ENCODE peak calls at places on chromosomes 6 and 20, in nine cellular contexts. One of them, this sample, is unnamed.

GRCh38 chr6:108581237-108581931 is 20.7 kb downstream of the FOXO3 start:
- DNase-seq in A673: peak
- DNase-seq in DMS79 treated with DMSO at 0.1 percent for 48 hours: no peak
- DNase-seq in epithelial cell of proximal tubule: no peak
- DNase-seq in thoracic aorta: no peak
- DNase-seq in GM19239: no peak
- DNase-seq in mucosa of gallbladder: no peak
- DNase-seq in GM23248: peak
- DNase-seq in NCI-H774: no peak
- DNase-seq in this sample: peak

GRCh38 chr6:14250573-14250972 is 133.0 kb downstream of the CD83 start:
- DNase-seq in A673: no peak
- DNase-seq in DMS79 treated with DMSO at 0.1 percent for 48 hours: no peak
- DNase-seq in epithelial cell of proximal tubule: no peak
- DNase-seq in thoracic aorta: no peak
- DNase-seq in GM19239: no peak
- DNase-seq in mucosa of gallbladder: no peak
- DNase-seq in GM23248: no peak
- DNase-seq in NCI-H774: no peak
- DNase-seq in this sample: no peak

GRCh38 chr20:49866051-49866450 is 49.3 kb downstream of the SPATA2 start:
- DNase-seq in A673: no peak
- DNase-seq in DMS79 treated with DMSO at 0.1 percent for 48 hours: no peak
- DNase-seq in epithelial cell of proximal tubule: no peak
- DNase-seq in thoracic aorta: no peak
- DNase-seq in GM19239: no peak
- DNase-seq in mucosa of gallbladder: no peak
- DNase-seq in GM23248: peak
- DNase-seq in NCI-H774: no peak
- DNase-seq in this sample: no peak

GRCh38 chr20:36297656-36298055 is 8.5 kb upstream of the DLGAP4 start:
- DNase-seq in A673: no peak
- DNase-seq in DMS79 treated with DMSO at 0.1 percent for 48 hours: no peak
- DNase-seq in epithelial cell of proximal tubule: no peak
- DNase-seq in thoracic aorta: no peak
- DNase-seq in GM19239: no peak
- DNase-seq in mucosa of gallbladder: no peak
- DNase-seq in GM23248: no peak
- DNase-seq in NCI-H774: no peak
- DNase-seq in this sample: no peak

GRCh38 chr20:36273414-36274247 is 32.5 kb upstream of the DLGAP4 start:
- DNase-seq in A673: peak
- DNase-seq in DMS79 treated with DMSO at 0.1 percent for 48 hours: no peak
- DNase-seq in epithelial cell of proximal tubule: no peak
- DNase-seq in thoracic aorta: no peak
- DNase-seq in GM19239: no peak
- DNase-seq in mucosa of gallbladder: no peak
- DNase-seq in GM23248: peak
- DNase-seq in NCI-H774: no peak
- DNase-seq in this sample: peak

GRCh38 chr6:90296346-90297123 is at the start of gene BACH2:
- DNase-seq in A673: peak
- DNase-seq in DMS79 treated with DMSO at 0.1 percent for 48 hours: peak
- DNase-seq in epithelial cell of proximal tubule: no peak
- DNase-seq in thoracic aorta: peak
- DNase-seq in GM19239: no peak
- DNase-seq in mucosa of gallbladder: peak
- DNase-seq in GM23248: peak
- DNase-seq in NCI-H774: peak
- DNase-seq in this sample: peak

GRCh38 chr6:158772851-158773371 is 46.3 kb downstream of the EZR start:
- DNase-seq in A673: no peak
- DNase-seq in DMS79 treated with DMSO at 0.1 percent for 48 hours: no peak
- DNase-seq in epithelial cell of proximal tubule: no peak
- DNase-seq in thoracic aorta: no peak
- DNase-seq in GM19239: no peak
- DNase-seq in mucosa of gallbladder: no peak
- DNase-seq in GM23248: peak
- DNase-seq in NCI-H774: no peak
- DNase-seq in this sample: peak

GRCh38 chr6:44932651-44933091 is 395.5 kb upstream of the RUNX2 start:
- DNase-seq in A673: no peak
- DNase-seq in DMS79 treated with DMSO at 0.1 percent for 48 hours: no peak
- DNase-seq in epithelial cell of proximal tubule: no peak
- DNase-seq in thoracic aorta: no peak
- DNase-seq in GM19239: no peak
- DNase-seq in mucosa of gallbladder: no peak
- DNase-seq in GM23248: no peak
- DNase-seq in NCI-H774: no peak
- DNase-seq in this sample: no peak

GRCh38 chr20:5000263-5001173 is 792 bp downstream of the SLC23A2 start:
- DNase-seq in A673: no peak
- DNase-seq in DMS79 treated with DMSO at 0.1 percent for 48 hours: no peak
- DNase-seq in epithelial cell of proximal tubule: no peak
- DNase-seq in thoracic aorta: no peak
- DNase-seq in GM19239: peak
- DNase-seq in mucosa of gallbladder: peak
- DNase-seq in GM23248: peak
- DNase-seq in NCI-H774: peak
- DNase-seq in this sample: no peak

GRCh38 chr6:138805431-138805830 is 9.5 kb downstream of the ECT2L start:
- DNase-seq in A673: peak
- DNase-seq in DMS79 treated with DMSO at 0.1 percent for 48 hours: no peak
- DNase-seq in epithelial cell of proximal tubule: no peak
- DNase-seq in thoracic aorta: no peak
- DNase-seq in GM19239: no peak
- DNase-seq in mucosa of gallbladder: no peak
- DNase-seq in GM23248: peak
- DNase-seq in NCI-H774: no peak
- DNase-seq in this sample: no peak

GRCh38 chr6:107668826-107669474 is 155.2 kb downstream of the SCML4 start:
- DNase-seq in A673: no peak
- DNase-seq in DMS79 treated with DMSO at 0.1 percent for 48 hours: no peak
- DNase-seq in epithelial cell of proximal tubule: no peak
- DNase-seq in thoracic aorta: no peak
- DNase-seq in GM19239: peak
- DNase-seq in mucosa of gallbladder: no peak
- DNase-seq in GM23248: no peak
- DNase-seq in NCI-H774: no peak
- DNase-seq in this sample: no peak

GRCh38 chr20:22511943-22512910 is 72.1 kb downstream of the FOXA2 start:
- DNase-seq in A673: no peak
- DNase-seq in DMS79 treated with DMSO at 0.1 percent for 48 hours: no peak
- DNase-seq in epithelial cell of proximal tubule: no peak
- DNase-seq in thoracic aorta: no peak
- DNase-seq in GM19239: no peak
- DNase-seq in mucosa of gallbladder: peak
- DNase-seq in GM23248: no peak
- DNase-seq in NCI-H774: peak
- DNase-seq in this sample: no peak

GRCh38 chr6:32152414-32153251 is 894 bp upstream of the PRRT1 start:
- DNase-seq in A673: no peak
- DNase-seq in DMS79 treated with DMSO at 0.1 percent for 48 hours: peak
- DNase-seq in epithelial cell of proximal tubule: no peak
- DNase-seq in thoracic aorta: no peak
- DNase-seq in GM19239: no peak
- DNase-seq in mucosa of gallbladder: no peak
- DNase-seq in GM23248: peak
- DNase-seq in NCI-H774: no peak
- DNase-seq in this sample: peak

GRCh38 chr6:90429713-90430112 is 133.1 kb upstream of the BACH2 start:
- DNase-seq in A673: no peak
- DNase-seq in DMS79 treated with DMSO at 0.1 percent for 48 hours: peak
- DNase-seq in epithelial cell of proximal tubule: no peak
- DNase-seq in thoracic aorta: no peak
- DNase-seq in GM19239: no peak
- DNase-seq in mucosa of gallbladder: no peak
- DNase-seq in GM23248: no peak
- DNase-seq in NCI-H774: no peak
- DNase-seq in this sample: no peak

GRCh38 chr6:138692978-138693909 is 80.3 kb upstream of the CCDC28A start:
- DNase-seq in A673: peak
- DNase-seq in DMS79 treated with DMSO at 0.1 percent for 48 hours: peak
- DNase-seq in epithelial cell of proximal tubule: no peak
- DNase-seq in thoracic aorta: no peak
- DNase-seq in GM19239: peak
- DNase-seq in mucosa of gallbladder: peak
- DNase-seq in GM23248: peak
- DNase-seq in NCI-H774: peak
- DNase-seq in this sample: peak

GRCh38 chr6:113411006-113411405 is 446.1 kb upstream of the MARCKS start:
- DNase-seq in A673: no peak
- DNase-seq in DMS79 treated with DMSO at 0.1 percent for 48 hours: no peak
- DNase-seq in epithelial cell of proximal tubule: no peak
- DNase-seq in thoracic aorta: no peak
- DNase-seq in GM19239: no peak
- DNase-seq in mucosa of gallbladder: no peak
- DNase-seq in GM23248: peak
- DNase-seq in NCI-H774: no peak
- DNase-seq in this sample: no peak

GRCh38 chr6:164243949-164244348 is 829.4 kb downstream of the QKI start:
- DNase-seq in A673: no peak
- DNase-seq in DMS79 treated with DMSO at 0.1 percent for 48 hours: no peak
- DNase-seq in epithelial cell of proximal tubule: no peak
- DNase-seq in thoracic aorta: no peak
- DNase-seq in GM19239: no peak
- DNase-seq in mucosa of gallbladder: no peak
- DNase-seq in GM23248: no peak
- DNase-seq in NCI-H774: no peak
- DNase-seq in this sample: no peak

GRCh38 chr20:37349517-37350491 is 3.9 kb downstream of the SRC start:
- DNase-seq in A673: peak
- DNase-seq in DMS79 treated with DMSO at 0.1 percent for 48 hours: no peak
- DNase-seq in epithelial cell of proximal tubule: no peak
- DNase-seq in thoracic aorta: no peak
- DNase-seq in GM19239: no peak
- DNase-seq in mucosa of gallbladder: no peak
- DNase-seq in GM23248: peak
- DNase-seq in NCI-H774: no peak
- DNase-seq in this sample: peak

GRCh38 chr6:143984670-143985069 is 23.4 kb downstream of the PLAGL1 start:
- DNase-seq in A673: no peak
- DNase-seq in DMS79 treated with DMSO at 0.1 percent for 48 hours: no peak
- DNase-seq in epithelial cell of proximal tubule: no peak
- DNase-seq in thoracic aorta: no peak
- DNase-seq in GM19239: no peak
- DNase-seq in mucosa of gallbladder: no peak
- DNase-seq in GM23248: no peak
- DNase-seq in NCI-H774: no peak
- DNase-seq in this sample: no peak

GRCh38 chr6:55706048-55706447 is 127.1 kb upstream of the HMGCLL1 start:
- DNase-seq in A673: no peak
- DNase-seq in DMS79 treated with DMSO at 0.1 percent for 48 hours: no peak
- DNase-seq in epithelial cell of proximal tubule: no peak
- DNase-seq in thoracic aorta: no peak
- DNase-seq in GM19239: no peak
- DNase-seq in mucosa of gallbladder: no peak
- DNase-seq in GM23248: no peak
- DNase-seq in NCI-H774: no peak
- DNase-seq in this sample: no peak

GRCh38 chr6:33672808-33673207 is 38.7 kb downstream of the UQCC2 start:
- DNase-seq in A673: peak
- DNase-seq in DMS79 treated with DMSO at 0.1 percent for 48 hours: no peak
- DNase-seq in epithelial cell of proximal tubule: peak
- DNase-seq in thoracic aorta: peak
- DNase-seq in GM19239: no peak
- DNase-seq in mucosa of gallbladder: peak
- DNase-seq in GM23248: peak
- DNase-seq in NCI-H774: no peak
- DNase-seq in this sample: peak

GRCh38 chr6:10112871-10113584 is 301.8 kb downstream of the TFAP2A start:
- DNase-seq in A673: no peak
- DNase-seq in DMS79 treated with DMSO at 0.1 percent for 48 hours: no peak
- DNase-seq in epithelial cell of proximal tubule: no peak
- DNase-seq in thoracic aorta: no peak
- DNase-seq in GM19239: no peak
- DNase-seq in mucosa of gallbladder: no peak
- DNase-seq in GM23248: no peak
- DNase-seq in NCI-H774: no peak
- DNase-seq in this sample: no peak

GRCh38 chr6:16496982-16497823 is 258.8 kb downstream of the GMPR start:
- DNase-seq in A673: peak
- DNase-seq in DMS79 treated with DMSO at 0.1 percent for 48 hours: no peak
- DNase-seq in epithelial cell of proximal tubule: no peak
- DNase-seq in thoracic aorta: no peak
- DNase-seq in GM19239: no peak
- DNase-seq in mucosa of gallbladder: no peak
- DNase-seq in GM23248: no peak
- DNase-seq in NCI-H774: no peak
- DNase-seq in this sample: no peak

GRCh38 chr6:124298682-124299081 is 495.0 kb downstream of the NKAIN2 start:
- DNase-seq in A673: peak
- DNase-seq in DMS79 treated with DMSO at 0.1 percent for 48 hours: no peak
- DNase-seq in epithelial cell of proximal tubule: no peak
- DNase-seq in thoracic aorta: no peak
- DNase-seq in GM19239: no peak
- DNase-seq in mucosa of gallbladder: no peak
- DNase-seq in GM23248: no peak
- DNase-seq in NCI-H774: no peak
- DNase-seq in this sample: no peak

GRCh38 chr20:25005220-25005619 is 12.7 kb upstream of the APMAP start:
- DNase-seq in A673: no peak
- DNase-seq in DMS79 treated with DMSO at 0.1 percent for 48 hours: peak
- DNase-seq in epithelial cell of proximal tubule: no peak
- DNase-seq in thoracic aorta: no peak
- DNase-seq in GM19239: no peak
- DNase-seq in mucosa of gallbladder: peak
- DNase-seq in GM23248: peak
- DNase-seq in NCI-H774: no peak
- DNase-seq in this sample: peak

GRCh38 chr6:16181429-16182359 is 52.8 kb downstream of the MYLIP start:
- DNase-seq in A673: no peak
- DNase-seq in DMS79 treated with DMSO at 0.1 percent for 48 hours: no peak
- DNase-seq in epithelial cell of proximal tubule: no peak
- DNase-seq in thoracic aorta: no peak
- DNase-seq in GM19239: no peak
- DNase-seq in mucosa of gallbladder: no peak
- DNase-seq in GM23248: no peak
- DNase-seq in NCI-H774: no peak
- DNase-seq in this sample: peak

This sample was measured in renal cortical epithelial cell.